ENCODE peak calls at places on chromosomes 7 and 10, in five cellular contexts. Y is heart left ventricle, Z is A673, C is A549, W is vagina. S is an unnamed sample.

GRCh38 chr7:83957333-83957732 is 237.3 kb downstream of the SEMA3A start:
- DNase-seq in Y (no peak), Z (peak; percentile 28), C (no peak), W (no peak), S (no peak)

GRCh38 chr7:31957090-31957720 is 113.0 kb downstream of the PDE1C start:
- DNase-seq in Y (no peak), Z (peak; percentile 7), C (peak; percentile 47), W (no peak), S (no peak)

GRCh38 chr7:139457153-139457946 is 26.1 kb downstream of the KLRG2 start:
- DNase-seq in Y (no peak), Z (no peak), C (no peak), W (no peak), S (no peak)

GRCh38 chr7:47402941-47403340 is 179.0 kb downstream of the TNS3 start:
- DNase-seq in Y (no peak), Z (no peak), C (no peak), W (no peak), S (no peak)

GRCh38 chr7:33773053-33773452 is 132.3 kb upstream of the BMPER start:
- DNase-seq in Y (no peak), Z (no peak), C (no peak), W (no peak), S (no peak)

GRCh38 chr10:113320980-113321379 is 231.9 kb upstream of the HABP2 start:
- DNase-seq in Y (no peak), Z (no peak), C (no peak), W (no peak), S (no peak)

GRCh38 chr10:130983749-130984148 is 327.8 kb downstream of the TCERG1L start:
- DNase-seq in Y (no peak), Z (no peak), C (no peak), W (no peak), S (no peak)

GRCh38 chr10:30182191-30183075 is 123.0 kb upstream of the JCAD start:
- DNase-seq in Y (peak; percentile 27), Z (no peak), C (peak; percentile 80), W (no peak), S (no peak)

GRCh38 chr7:135508853-135509588 is 881 bp downstream of the CNOT4 start:
- DNase-seq in Y (no peak), Z (peak; percentile 42), C (peak; percentile 28), W (no peak), S (peak; percentile 22)

GRCh38 chr10:101436302-101436701 is 82.3 kb downstream of the BTRC start:
- DNase-seq in Y (no peak), Z (no peak), C (no peak), W (no peak), S (no peak)

GRCh38 chr10:34732926-34733325 is 82.2 kb downstream of the PARD3 start:
- DNase-seq in Y (no peak), Z (peak; percentile 63), C (peak; percentile 44), W (no peak), S (no peak)

GRCh38 chr10:6128591-6129383 is 40.0 kb downstream of the RBM17 start:
- DNase-seq in Y (peak; percentile 56), Z (peak; percentile 58), C (no peak), W (no peak), S (no peak)

GRCh38 chr10:13890617-13891541 is 304.1 kb downstream of the PRPF18 start:
- DNase-seq in Y (peak; percentile 54), Z (no peak), C (no peak), W (no peak), S (no peak)

GRCh38 chr7:133984023-133984422 is 143.1 kb upstream of the LRGUK start:
- DNase-seq in Y (no peak), Z (peak; percentile 54), C (no peak), W (no peak), S (no peak)

DNA sequence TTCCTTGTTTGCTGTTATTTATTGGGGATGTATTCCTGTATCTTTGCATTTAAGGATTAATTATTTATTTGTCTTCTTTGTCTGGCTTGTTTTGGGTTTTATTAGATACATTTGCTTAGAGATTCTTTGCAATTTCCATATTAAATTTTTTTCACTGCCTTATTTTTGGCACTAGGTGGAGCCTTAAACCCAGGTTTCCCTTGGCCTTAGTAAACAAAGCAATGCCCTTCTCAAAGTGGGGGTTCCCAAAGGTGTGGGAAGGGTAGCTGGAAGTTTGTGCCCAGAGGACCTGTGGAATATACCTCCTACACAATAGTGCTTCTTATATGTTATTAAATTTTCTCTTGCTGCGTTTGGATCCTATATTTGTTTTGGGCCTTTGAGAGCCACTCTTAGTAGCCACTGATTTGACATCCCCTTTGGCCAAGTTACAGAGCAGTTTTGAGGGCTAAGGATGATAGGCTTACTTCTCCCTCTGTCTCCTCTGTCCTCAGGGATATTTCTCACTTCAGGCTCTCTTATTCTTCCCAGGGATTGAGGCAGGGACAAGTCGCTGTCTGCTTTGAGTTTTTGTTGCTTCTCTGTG is 162.3 kb downstream of the ITGB1 start:
- DNase-seq in Y (no peak), Z (peak; percentile 53), C (peak; percentile 24), W (no peak), S (no peak)
- TF ChIP-seq CTCF in Y (peak; percentile 82), Z (peak; percentile 75), C (peak; percentile 93), W (peak; percentile 61), S (no peak)

GRCh38 chr10:132410779-132411532 is 14.0 kb downstream of the PWWP2B start:
- DNase-seq in Y (no peak), Z (no peak), C (no peak), W (no peak), S (peak; percentile 87)
- H3K4me1 ChIP-seq in Y (peaks cover 51% of the 10 kb centered on the region), Z (peaks cover 38% of the 10 kb centered on the region), C (peaks cover 3% of the 10 kb centered on the region), W (peaks cover 83% of the 10 kb centered on the region), S (peaks cover 84% of the 10 kb centered on the region)

DNA sequence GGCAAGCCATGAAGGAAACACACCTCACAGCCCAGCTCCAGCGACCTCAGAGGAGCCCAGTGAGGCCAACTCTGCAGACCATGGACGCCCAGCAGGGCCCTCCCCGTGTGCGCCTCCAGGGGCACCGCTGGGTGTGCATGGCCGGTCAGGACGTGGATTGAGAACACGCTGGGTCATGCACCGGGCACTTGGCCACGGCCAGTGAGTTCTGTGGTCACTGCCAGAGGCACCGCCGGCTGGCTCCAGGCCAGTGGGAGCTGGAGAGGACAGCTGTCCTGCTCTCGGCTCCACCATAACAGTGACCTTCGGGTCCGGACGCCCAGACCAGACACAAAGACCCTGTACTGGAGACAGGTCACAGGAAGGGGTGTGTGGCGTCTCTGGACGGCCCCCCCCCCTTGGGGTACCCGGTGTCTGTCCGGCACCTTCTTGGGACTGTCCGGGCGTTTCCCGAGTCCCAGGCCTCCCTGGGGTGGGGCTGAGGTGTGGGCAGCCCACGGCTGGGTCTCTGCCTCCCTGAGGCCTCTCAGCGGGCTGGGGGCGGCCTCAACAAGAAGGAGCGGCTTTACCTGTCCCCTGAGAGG is 50.4 kb upstream of the NKX6-2 start:
- DNase-seq in Y (peak; percentile 60), Z (no peak), C (no peak), W (no peak), S (peak; percentile 16)
- H3K27ac ChIP-seq in Y (no peak overlapping the region), Z (no peak overlapping the region), C (no peak overlapping the region), W (no peak overlapping the region), S (no peak overlapping the region)

DNA sequence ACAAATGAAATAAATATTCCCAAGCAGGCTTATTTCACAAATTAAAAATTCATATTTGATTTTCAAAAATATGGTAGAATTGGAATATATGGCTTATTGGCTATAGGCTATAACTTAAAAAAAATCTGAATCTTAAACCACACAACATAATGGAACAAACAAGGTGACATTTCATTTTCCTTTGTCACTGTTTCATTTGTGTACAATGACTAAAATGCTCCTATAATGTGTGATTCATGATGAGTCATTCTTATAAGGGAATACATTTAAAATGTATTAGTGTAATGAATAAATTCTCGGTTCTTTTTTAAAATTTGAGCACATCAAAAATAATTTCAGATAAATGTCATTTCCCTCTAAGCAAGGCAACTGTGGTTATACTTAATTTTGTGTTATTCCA is 148.0 kb upstream of the ANK3 start:
- DNase-seq in Y (no peak), Z (peak; percentile 23), C (no peak), W (no peak), S (no peak)
- TF ChIP-seq CTCF in Y (no peak), Z (no peak), C (no peak), W (no peak), S (no peak)

DNA sequence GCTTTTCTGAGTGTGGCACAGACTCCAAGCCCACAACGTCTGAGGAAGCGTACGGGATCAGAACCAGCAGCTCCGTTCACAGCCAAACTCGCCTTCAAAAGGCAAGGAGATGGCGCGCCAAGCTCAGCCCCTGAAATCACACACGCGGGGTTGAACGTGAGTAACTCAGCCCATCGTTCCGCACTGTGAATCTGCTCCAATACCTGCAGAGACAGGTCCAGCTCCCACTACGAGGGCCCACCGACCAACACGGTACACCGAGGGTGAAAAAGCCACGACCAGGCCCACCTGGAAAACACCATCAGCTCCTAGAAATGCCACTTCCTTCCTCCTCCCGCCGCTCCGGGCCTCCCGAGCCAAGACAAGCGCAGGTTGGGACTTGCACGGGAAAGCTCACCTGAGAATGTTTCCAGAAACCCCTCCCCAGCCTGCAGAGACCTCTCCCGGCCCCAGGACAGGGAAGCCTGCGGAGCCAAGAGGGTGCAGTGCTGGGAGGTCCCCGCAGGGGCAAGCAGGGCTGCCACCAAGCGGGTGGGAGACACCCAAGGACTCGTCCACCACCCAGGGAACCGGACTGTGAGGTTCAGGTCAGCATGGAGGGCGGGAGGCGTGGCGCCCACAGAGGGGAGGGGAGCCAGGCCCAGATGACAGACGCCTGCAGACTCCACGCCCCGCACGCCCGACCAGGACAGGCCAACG is 93.9 kb upstream of the PDGFA start:
- DNase-seq in Y (peak; percentile 20), Z (no peak), C (no peak), W (no peak), S (no peak)
- H3K4me1 ChIP-seq in Y (peaks cover 16% of the 10 kb centered on the region), Z (no peaks in the 10 kb centered on the region), C (no peaks in the 10 kb centered on the region), W (no peaks in the 10 kb centered on the region), S (no peaks in the 10 kb centered on the region)

S was measured in pancreas.